ENCODE peak calls at places on chromosomes 1 and 21, in five cellular contexts. P, E, V, C and O are unnamed samples.

GRCh38 chr21:21101911-21102310 is 103.7 kb downstream of the NCAM2 start:
- DNase-seq in E (no peak), P (peak), C (no peak), V (no peak), O (no peak)

GRCh38 chr1:3923378-3924185 is 23.5 kb upstream of the C1orf174 start:
- DNase-seq in C (no peak), E (no peak), V (no peak), P (no peak), O (no peak)

GRCh38 chr1:70509996-70510876 is 99.2 kb downstream of the CTH start:
- DNase-seq in V (peak), E (no peak), P (no peak), C (no peak), O (peak)

GRCh38 chr1:1202831-1203560 is 3.4 kb downstream of the TNFRSF18 start:
- DNase-seq in C (no peak), E (no peak), V (no peak), P (no peak), O (no peak)

GRCh38 chr1:10694274-10694632 is 102.2 kb downstream of the CASZ1 start:
- DNase-seq in E (no peak), C (no peak), P (peak), V (peak), O (peak)

GRCh38 chr1:3702990-3703728 is 49.1 kb upstream of the CCDC27 start:
- DNase-seq in E (no peak), V (no peak), C (no peak), P (peak), O (no peak)

GRCh38 chr1:108817016-108817415 is 39.9 kb downstream of the AKNAD1 start:
- DNase-seq in C (peak), P (no peak), E (no peak), V (no peak), O (peak)

GRCh38 chr21:41160036-41160435 is 7.9 kb upstream of the BACE2 start:
- DNase-seq in C (no peak), P (no peak), V (no peak), E (no peak), O (no peak)

GRCh38 chr1:63592536-63593302 is 492 bp upstream of the PGM1 start:
- DNase-seq in C (no peak), V (no peak), P (no peak), E (no peak), O (peak)

GRCh38 chr21:42956824-42957632 is 17.3 kb upstream of the PKNOX1 start:
- DNase-seq in C (no peak), P (no peak), V (no peak), E (peak), O (no peak)

GRCh38 chr1:193486671-193487229 is 300.3 kb upstream of the B3GALT2 start:
- DNase-seq in E (no peak), C (no peak), V (no peak), P (no peak), O (no peak)

GRCh38 chr1:5947071-5947821 is 45.0 kb downstream of the NPHP4 start:
- DNase-seq in P (no peak), V (no peak), E (no peak), C (no peak), O (no peak)

GRCh38 chr1:15106608-15107007 is 46.9 kb upstream of the TMEM51 start:
- DNase-seq in V (no peak), P (no peak), C (no peak), E (no peak), O (no peak)

GRCh38 chr1:156897078-156897825 is 3.7 kb downstream of the PEAR1 start:
- DNase-seq in V (no peak), E (no peak), C (no peak), P (no peak), O (peak)

GRCh38 chr1:116912846-116913245 is 3.1 kb downstream of the PTGFRN start:
- DNase-seq in V (no peak), E (no peak), P (no peak), C (no peak), O (no peak)

GRCh38 chr1:236575523-236575922 is 28.8 kb downstream of the HEATR1 start:
- DNase-seq in E (no peak), C (no peak), P (no peak), V (no peak), O (no peak)

GRCh38 chr1:209743145-209743482 is 12.7 kb upstream of the TRAF3IP3 start:
- DNase-seq in P (no peak), C (peak), V (no peak), E (no peak), O (no peak)

GRCh38 chr1:234699795-234700665 is 90.1 kb upstream of the IRF2BP2 start:
- DNase-seq in E (no peak), V (no peak), C (no peak), P (peak), O (peak)

GRCh38 chr21:46082638-46083270 is 15.2 kb upstream of the COL6A2 start:
- DNase-seq in P (no peak), E (no peak), C (no peak), V (no peak), O (no peak)

GRCh38 chr1:25683731-25684130 is 67.1 kb downstream of the MAN1C1 start:
- DNase-seq in E (no peak), V (no peak), P (no peak), C (no peak), O (no peak)

GRCh38 chr21:15063821-15064575 is 802 bp downstream of the NRIP1 start:
- DNase-seq in V (no peak), P (peak), C (peak), E (no peak), O (peak)

GRCh38 chr21:15065381-15066230 is 806 bp upstream of the NRIP1 start:
- DNase-seq in E (no peak), V (no peak), P (peak), C (peak), O (peak)

GRCh38 chr21:15063081-15063820 is 1.5 kb downstream of the NRIP1 start:
- DNase-seq in E (no peak), C (no peak), V (no peak), P (no peak), O (no peak)

GRCh38 chr21:15066231-15066577 is 1.4 kb upstream of the NRIP1 start:
- DNase-seq in P (no peak), V (no peak), E (no peak), C (no peak), O (no peak)

DNA sequence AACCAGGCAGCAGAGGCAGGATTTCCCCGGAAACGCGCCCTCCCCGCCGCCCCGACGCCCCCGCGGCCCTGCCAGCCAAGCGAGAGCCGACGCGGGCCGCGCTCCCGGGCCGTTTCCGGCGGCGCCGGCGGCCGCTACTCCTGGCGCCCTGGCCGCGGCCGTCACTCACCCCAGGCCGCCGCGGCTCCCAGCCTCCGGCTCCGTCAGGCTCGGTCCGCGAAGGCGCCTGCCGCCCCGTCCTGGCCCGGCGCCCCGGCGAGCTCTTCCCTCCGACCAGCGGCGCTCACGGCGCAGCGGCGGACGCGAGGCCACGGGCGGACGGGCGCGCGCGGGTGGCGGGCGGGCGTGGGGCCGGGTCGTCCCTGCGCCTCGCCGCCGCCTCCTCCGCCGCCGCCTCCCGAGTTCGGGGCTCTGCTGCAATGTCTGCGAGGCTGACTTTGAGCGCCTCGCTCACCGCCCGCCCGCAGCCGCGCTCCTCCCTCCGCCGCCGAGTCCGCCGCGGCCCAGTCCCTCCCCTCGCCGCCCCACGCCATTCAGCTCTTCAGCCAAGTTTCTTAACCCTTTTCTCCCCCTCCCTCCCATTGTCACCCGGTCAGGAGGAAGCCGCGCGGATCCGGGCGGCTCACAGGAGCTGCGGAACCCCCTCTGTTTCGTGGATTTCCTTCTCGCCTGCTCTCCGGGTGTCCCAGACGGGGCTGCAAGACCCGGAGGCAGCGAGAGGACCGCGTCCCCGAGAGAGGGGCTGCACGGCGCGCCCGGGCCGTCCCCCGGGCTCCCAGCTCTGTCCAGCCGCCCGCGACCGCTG is at the start of gene NRIP1:
- DNase-seq in P (peak), V (peak), C (peak), E (no peak), O (peak)
- TF ChIP-seq POLR2A in P (peak), V (no peak), C (peak), E (no peak), O (peak)

GRCh38 chr1:99852648-99853047 is 2.5 kb downstream of the AGL start:
- DNase-seq in V (no peak), E (no peak), P (no peak), C (no peak), O (no peak)

GRCh38 chr1:99849413-99849743 is 783 bp upstream of the AGL start:
- DNase-seq in C (no peak), P (peak), V (no peak), E (no peak), O (no peak)

GRCh38 chr1:99850458-99850974 is 355 bp downstream of the AGL start:
- DNase-seq in P (peak), E (no peak), V (no peak), C (no peak), O (no peak)

GRCh38 chr1:99851850-99852454 is 1.8 kb downstream of the AGL start:
- DNase-seq in V (no peak), C (no peak), E (no peak), P (no peak), O (no peak)

DNA sequence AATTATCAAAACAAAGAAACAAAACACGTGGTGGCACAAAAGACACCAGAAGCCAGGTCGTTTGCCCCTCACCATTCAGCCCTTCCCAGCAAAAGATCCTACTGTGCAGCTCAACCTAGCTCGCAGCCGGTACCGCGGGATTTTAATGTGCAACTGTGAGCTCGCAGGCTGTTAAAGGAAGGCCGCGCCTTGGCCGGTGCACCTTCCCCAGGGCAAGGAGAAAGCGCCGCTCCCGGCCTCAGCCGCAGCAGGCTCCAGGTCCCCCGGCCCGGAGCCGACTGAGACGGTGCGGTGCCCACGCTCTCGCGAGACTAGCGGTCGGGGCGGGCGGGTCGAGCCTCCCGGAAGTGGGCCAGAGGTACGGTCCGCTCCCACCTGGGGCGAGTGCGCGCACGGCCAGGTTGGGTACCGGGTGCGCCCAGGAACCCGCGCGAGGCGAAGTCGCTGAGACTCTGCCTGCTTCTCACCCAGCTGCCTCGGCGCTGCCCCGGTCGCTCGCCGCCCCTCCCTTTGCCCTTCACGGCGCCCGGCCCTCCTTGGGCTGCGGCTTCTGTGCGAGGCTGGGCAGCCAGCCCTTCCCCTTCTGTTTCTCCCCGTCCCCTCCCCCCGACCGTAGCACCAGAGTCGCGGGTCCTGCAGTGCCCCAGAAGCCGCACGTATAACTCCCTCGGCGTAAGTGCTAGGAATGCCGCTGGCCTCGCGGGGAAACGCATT is at the start of gene AGL:
- DNase-seq in V (peak), C (peak), P (peak), E (peak), O (peak)
- TF ChIP-seq POLR2A in V (peak), C (no peak), P (peak), E (peak), O (peak)

DNA sequence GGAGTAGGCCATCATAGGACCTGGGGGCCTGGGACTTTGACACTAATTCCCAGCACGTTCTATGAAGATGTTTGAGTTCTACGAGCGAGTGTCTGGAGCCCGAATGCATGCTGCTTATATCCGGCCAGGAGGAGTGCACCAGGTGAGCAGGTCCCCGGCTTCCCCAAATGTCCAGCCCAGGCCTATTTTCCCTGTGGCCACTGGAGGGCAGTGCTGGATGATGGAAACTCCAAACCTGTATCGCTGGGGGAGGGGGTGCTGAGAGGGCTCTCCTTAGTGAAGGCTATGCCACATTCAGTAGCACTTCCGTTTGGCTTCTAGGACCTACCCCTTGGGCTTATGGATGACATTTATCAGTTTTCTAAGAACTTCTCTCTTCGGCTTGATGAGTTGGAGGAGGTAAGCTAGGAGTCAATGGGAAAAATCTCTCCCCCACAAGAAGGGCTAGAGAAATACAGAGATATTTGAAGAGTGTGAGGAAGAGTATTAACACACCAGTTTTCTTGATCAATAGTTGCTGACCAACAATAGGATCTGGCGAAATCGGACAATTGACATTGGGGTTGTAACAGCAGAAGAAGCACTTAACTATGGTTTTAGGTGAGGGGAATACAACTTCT is 5.2 kb upstream of the FCER1G start:
- DNase-seq in P (peak), E (peak), V (peak), C (no peak), O (peak)
- TF ChIP-seq POLR2A in P (no peak), E (no peak), V (no peak), C (no peak), O (no peak)

DNA sequence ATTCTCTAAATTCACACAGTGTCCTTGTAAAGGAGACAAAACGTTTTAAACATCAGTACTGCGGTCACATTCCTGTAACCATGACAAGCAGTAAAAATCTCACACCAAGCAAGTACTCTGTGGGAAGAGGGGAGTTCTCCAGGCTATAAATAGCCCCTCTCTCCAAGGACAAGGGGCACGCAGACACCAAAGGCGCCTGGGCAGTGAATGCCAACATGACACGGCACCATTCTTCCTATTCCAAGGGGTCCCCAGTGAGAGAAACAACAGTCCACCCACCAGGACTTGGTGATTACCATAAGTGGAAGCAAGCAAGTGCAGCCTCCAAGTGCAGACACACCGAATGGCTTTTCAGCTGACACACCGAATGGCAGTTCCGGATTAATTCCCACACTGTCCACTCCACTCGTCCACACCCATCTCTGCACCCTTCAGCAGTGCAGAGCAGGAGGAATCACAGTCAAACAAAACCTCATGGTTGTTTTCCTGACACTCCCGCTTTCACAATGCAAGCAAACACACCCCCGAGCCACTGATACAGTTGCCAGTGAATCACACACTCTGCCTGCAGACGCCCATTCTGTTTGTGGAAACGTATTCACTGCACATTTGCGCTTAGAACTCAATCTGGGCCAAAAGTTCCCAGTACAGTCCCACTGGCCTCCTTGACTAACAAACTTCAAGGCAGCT is 1.8 kb downstream of the PTTG1IP start:
- DNase-seq in V (no peak), P (peak), E (no peak), C (no peak), O (peak)
- TF ChIP-seq POLR2A in V (no peak), P (no peak), E (no peak), C (no peak), O (no peak)

GRCh38 chr1:159917533-159917932 is 7.8 kb downstream of the TAGLN2 start:
- DNase-seq in C (no peak), E (no peak), V (no peak), P (no peak), O (no peak)
- TF ChIP-seq POLR2A in C (no peak), E (no peak), V (peak), P (no peak), O (no peak)

GRCh38 chr1:219176168-219176567 is 2.5 kb downstream of the LYPLAL1 start:
- DNase-seq in V (no peak), P (no peak), C (no peak), E (no peak), O (no peak)

GRCh38 chr1:219174672-219175564 is 1.2 kb downstream of the LYPLAL1 start:
- DNase-seq in P (peak), E (no peak), V (no peak), C (no peak), O (peak)

GRCh38 chr1:219173434-219173757 is 282 bp upstream of the LYPLAL1 start:
- DNase-seq in V (no peak), C (no peak), E (no peak), P (no peak), O (no peak)

GRCh38 chr1:219172821-219173220 is 857 bp upstream of the LYPLAL1 start:
- DNase-seq in P (no peak), E (no peak), C (no peak), V (no peak), O (no peak)

DNA sequence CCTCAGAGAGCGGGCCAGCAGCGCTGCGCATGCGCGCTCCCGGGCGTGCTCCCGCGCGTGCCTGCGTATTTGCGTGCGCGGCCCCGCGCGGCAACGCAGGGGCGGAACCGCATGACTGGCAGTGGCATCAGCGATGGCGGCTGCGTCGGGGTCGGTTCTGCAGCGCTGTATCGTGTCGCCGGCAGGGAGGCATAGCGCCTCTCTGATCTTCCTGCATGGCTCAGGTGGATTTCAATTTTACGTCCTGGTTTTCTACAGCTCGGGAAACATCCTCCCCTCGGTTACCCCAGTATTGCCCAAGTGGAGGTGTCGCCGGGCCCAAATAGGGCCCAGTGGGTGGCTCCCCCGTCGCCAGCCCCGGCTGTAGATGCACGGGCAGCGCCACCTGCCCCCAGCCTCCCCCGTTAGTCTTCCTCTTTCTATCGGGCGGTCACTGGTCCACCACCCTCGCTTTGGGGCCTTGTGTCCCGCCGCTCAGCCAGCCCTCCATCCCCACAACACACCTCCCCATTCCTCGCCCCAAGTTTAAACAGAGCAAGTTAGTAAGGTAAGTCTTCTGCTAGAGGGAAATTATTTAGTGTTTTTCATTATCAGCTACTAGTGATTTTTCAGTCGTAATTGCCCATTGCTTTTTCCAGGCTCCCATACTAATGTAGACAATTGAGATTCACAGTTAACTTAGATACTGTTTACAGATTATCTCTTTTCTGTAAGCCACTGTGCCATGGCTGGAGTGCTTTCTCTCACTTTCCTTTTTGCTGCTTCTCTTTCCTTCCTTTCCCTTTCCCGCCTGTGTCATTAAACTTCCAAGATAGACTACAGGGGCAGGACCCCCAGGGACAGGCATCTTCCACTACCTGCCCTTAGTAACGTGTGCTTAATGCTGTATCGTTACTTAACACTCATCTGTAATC is at the start of gene LYPLAL1:
- DNase-seq in E (peak), V (peak), C (peak), P (peak), O (peak)
- TF ChIP-seq POLR2A in E (peak), V (peak), C (peak), P (peak), O (peak)

GRCh38 chr1:155136728-155137127 is 1.1 kb downstream of the SLC50A1 start:
- DNase-seq in C (no peak), P (no peak), V (no peak), E (no peak), O (no peak)

GRCh38 chr1:155134322-155134721 is 1.3 kb upstream of the SLC50A1 start:
- DNase-seq in V (no peak), P (no peak), C (no peak), E (no peak), O (no peak)

GRCh38 chr1:155137129-155137528 is 1.5 kb downstream of the SLC50A1 start:
- DNase-seq in E (no peak), P (no peak), C (no peak), V (no peak), O (no peak)

GRCh38 chr1:155134858-155135415 is 715 bp upstream of the SLC50A1 start:
- DNase-seq in V (no peak), E (no peak), P (peak), C (peak), O (peak)

GRCh38 chr1:155135416-155136197 is at the start of gene SLC50A1:
- DNase-seq in C (peak), E (peak), V (peak), P (peak), O (peak)
- TF ChIP-seq POLR2A in C (peak), E (peak), V (peak), P (peak), O (peak)

GRCh38 chr1:93613895-93614294 is 67.7 kb downstream of the BCAR3 start:
- DNase-seq in E (no peak), C (no peak), V (no peak), P (peak), O (no peak)
- TF ChIP-seq POLR2A in E (no peak), C (no peak), V (no peak), P (no peak), O (no peak)